ENCODE peak calls at places on chromosomes 12 and 14, in six cellular contexts. P is activated T-cell treated with anti-CD3 and anti-CD28 coated beads, Interleukin-2, amount 50 U/mL, for 72 hours; E is esophagus squamous epithelium; G is stimulated activated CD8-positive, alpha-beta memory T cell treated with anti-CD3 and anti-CD28 coated beads, Interleukin-2, amount 100 ng/mL, for 48 hours; J is nucleus accumbens; D is activated CD4-positive, alpha-beta T cell treated with anti-CD3 and anti-CD28 coated beads, Interleukin-2, amount 50 U/mL, for 24 hours. I is an unnamed sample.

GRCh38 chr14:100867631-100868315 is 35.7 kb downstream of the RTL1 start:
- DNase-seq in G (no peak), D (no peak), P (no peak), J (no peak), E (no peak), I (no peak)

GRCh38 chr12:122368361-122369073 is 54.0 kb downstream of the CLIP1 start:
- DNase-seq in P (no peak), E (no peak), G (no peak), J (no peak), D (no peak), I (no peak)

GRCh38 chr14:79293482-79293881 is 917.8 kb downstream of the DIO2 start:
- DNase-seq in G (no peak), E (no peak), J (no peak), D (no peak), P (no peak), I (no peak)

GRCh38 chr14:89418452-89418851 is 1.4 kb upstream of the FOXN3 start:
- DNase-seq in G (no peak), D (no peak), E (no peak), P (no peak), J (no peak), I (no peak)

GRCh38 chr12:106179086-106179485 is 40.3 kb upstream of the NUAK1 start:
- DNase-seq in G (no peak), E (no peak), P (no peak), J (no peak), D (no peak), I (no peak)

GRCh38 chr12:130577348-130577747 is 138.8 kb downstream of the RIMBP2 start:
- DNase-seq in J (no peak), E (no peak), P (no peak), D (no peak), G (no peak), I (no peak)

GRCh38 chr14:54818201-54819133 is 84.2 kb downstream of the GCH1 start:
- DNase-seq in P (no peak), J (no peak), E (no peak), G (no peak), D (no peak), I (no peak)

GRCh38 chr12:39372929-39373328 is 70.0 kb downstream of the KIF21A start:
- DNase-seq in D (no peak), J (no peak), P (peak), E (no peak), G (no peak), I (peak)

GRCh38 chr14:23373041-23373440 is 432 bp downstream of the IL25 start:
- DNase-seq in J (no peak), E (no peak), D (no peak), P (no peak), G (no peak), I (no peak)

GRCh38 chr12:128267651-128268347 is 829 bp downstream of the TMEM132C start:
- DNase-seq in P (no peak), J (no peak), D (no peak), G (no peak), E (no peak), I (no peak)

GRCh38 chr12:89414851-89415250 is 62.5 kb upstream of the DUSP6 start:
- DNase-seq in D (no peak), E (no peak), P (no peak), G (no peak), J (no peak), I (no peak)

GRCh38 chr12:130157998-130158774 is 4.1 kb upstream of the FZD10 start:
- DNase-seq in P (no peak), E (no peak), G (no peak), J (no peak), D (no peak), I (no peak)

GRCh38 chr14:69500096-69500495 is 15.6 kb downstream of the PLEKHD1 start:
- DNase-seq in E (no peak), G (no peak), D (no peak), J (no peak), P (no peak), I (no peak)

GRCh38 chr12:5665615-5666014 is 233.7 kb downstream of the NTF3 start:
- DNase-seq in P (no peak), E (no peak), G (no peak), J (no peak), D (no peak), I (no peak)

GRCh38 chr12:52798671-52799497 is 3.0 kb upstream of the KRT3 start:
- DNase-seq in G (no peak), E (no peak), P (no peak), D (no peak), J (no peak), I (no peak)

GRCh38 chr14:64542839-64543207 is 2.3 kb downstream of the HSPA2 start:
- DNase-seq in G (no peak), J (no peak), P (no peak), E (no peak), D (no peak), I (no peak)

GRCh38 chr12:28189774-28190320 is 409 bp upstream of the CCDC91 start:
- DNase-seq in D (peak), E (no peak), P (peak), G (no peak), J (no peak), I (peak)

GRCh38 chr12:90712671-90713070 is 242.3 kb downstream of the CCER1 start:
- DNase-seq in P (no peak), D (no peak), J (no peak), G (no peak), E (no peak), I (no peak)